ENCODE peak calls at places on chromosomes 2 and 18, in four cellular contexts. O, G, X and P are unnamed samples.

GRCh38 chr2:228367356-228367755 is 185.9 kb upstream of the SPHKAP start:
- DNase-seq in O (no peak), G (no peak), X (no peak), P (no peak)

GRCh38 chr2:187429989-187430388 is 18.1 kb downstream of the CALCRL start:
- DNase-seq in O (no peak), G (no peak), X (no peak), P (no peak)

GRCh38 chr2:206212673-206213513 is 53.2 kb downstream of the EEF1B2 start:
- DNase-seq in O (no peak), G (no peak), X (no peak), P (no peak)

GRCh38 chr2:200483729-200484198 is 26.1 kb downstream of the KCTD18 start:
- DNase-seq in O (peak; percentile 77), G (no peak), X (peak; percentile 71), P (no peak)

GRCh38 chr18:25825066-25825465 is 265.3 kb downstream of the SS18 start:
- DNase-seq in O (no peak), G (no peak), X (no peak), P (no peak)

GRCh38 chr2:127410871-127411396 is 7.3 kb upstream of the PROC start:
- DNase-seq in O (no peak), G (no peak), X (peak; percentile 28), P (no peak)

GRCh38 chr2:43743706-43744105 is 30.1 kb upstream of the DYNC2LI1 start:
- DNase-seq in O (no peak), G (no peak), X (no peak), P (no peak)

GRCh38 chr18:75227535-75227934 is 16.9 kb downstream of the TSHZ1 start:
- DNase-seq in O (no peak), G (no peak), X (no peak), P (no peak)

GRCh38 chr2:218168016-218168415 is 1.3 kb upstream of the CXCR1 start:
- DNase-seq in O (no peak), G (no peak), X (no peak), P (no peak)

GRCh38 chr2:120539937-120540718 is 194.2 kb downstream of the INHBB start:
- DNase-seq in O (peak; percentile 21), G (no peak), X (no peak), P (peak; percentile 77)

GRCh38 chr2:172249336-172249735 is 146.6 kb upstream of the DLX2 start:
- DNase-seq in O (no peak), G (no peak), X (no peak), P (no peak)

GRCh38 chr2:223386984-223387383 is 215.2 kb downstream of the SCG2 start:
- DNase-seq in O (no peak), G (no peak), X (no peak), P (no peak)

GRCh38 chr2:77102927-77103326 is 419.2 kb downstream of the LRRTM4 start:
- DNase-seq in O (no peak), G (no peak), X (no peak), P (no peak)

GRCh38 chr2:212695426-212695825 is 156.8 kb upstream of the ERBB4 start:
- DNase-seq in O (no peak), G (no peak), X (no peak), P (no peak)

GRCh38 chr2:224646242-224646846 is 61.2 kb upstream of the CUL3 start:
- DNase-seq in O (no peak), G (no peak), X (no peak), P (no peak)

GRCh38 chr18:25798026-25798537 is 292.3 kb downstream of the SS18 start:
- DNase-seq in O (no peak), G (no peak), X (no peak), P (no peak)

GRCh38 chr2:141020346-141020745 is 1110.5 kb downstream of the LRP1B start:
- DNase-seq in O (no peak), G (no peak), X (no peak), P (no peak)

GRCh38 chr2:46802665-46803550 is 112.7 kb downstream of the MCFD2 start:
- DNase-seq in O (no peak), G (peak; percentile 22), X (peak; percentile 2), P (no peak)

GRCh38 chr2:46804794-46805193 is 110.8 kb downstream of the MCFD2 start:
- DNase-seq in O (no peak), G (peak; percentile 40), X (peak; percentile 1), P (peak; percentile 61)

GRCh38 chr2:46803911-46804670 is 111.5 kb downstream of the MCFD2 start:
- DNase-seq in O (no peak), G (peak; percentile 67), X (peak; percentile 0), P (peak; percentile 47)

GRCh38 chr2:46801731-46802664 is 113.6 kb downstream of the MCFD2 start:
- DNase-seq in O (no peak), G (no peak), X (no peak), P (no peak)

GRCh38 chr2:46803551-46803885 is 112.1 kb downstream of the MCFD2 start:
- DNase-seq in O (no peak), G (peak; percentile 55), X (peak; percentile 1), P (peak; percentile 60)
- TF ChIP-seq POLR2A in O (no peak), G (no peak), X (no peak), P (no peak)

DNA sequence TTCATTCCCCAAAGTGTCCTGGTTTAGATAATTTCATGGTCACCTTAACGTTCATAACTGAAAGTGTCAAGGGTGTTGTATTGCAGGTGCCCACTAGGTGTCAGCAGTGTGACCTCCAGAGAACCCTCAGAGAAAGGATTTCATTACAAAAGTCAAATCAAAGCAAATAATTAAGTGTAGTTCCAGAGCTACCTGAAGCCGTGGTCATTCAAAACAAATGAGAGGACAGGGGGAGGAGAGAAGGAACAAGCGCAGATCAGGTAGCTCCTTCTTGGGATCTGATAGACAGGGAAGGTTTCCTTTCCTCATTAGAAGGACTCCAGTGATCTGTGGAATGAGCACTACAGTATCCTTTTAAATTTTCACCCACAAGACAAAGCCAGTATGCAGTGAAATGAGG is at the start of gene SLC9A4:
- DNase-seq in O (peak; percentile 65), G (no peak), X (peak; percentile 44), P (no peak)
- TF ChIP-seq CTCF in O (peak; percentile 83), G (peak; percentile 70), X (peak; percentile 41), P (peak; percentile 85)

DNA sequence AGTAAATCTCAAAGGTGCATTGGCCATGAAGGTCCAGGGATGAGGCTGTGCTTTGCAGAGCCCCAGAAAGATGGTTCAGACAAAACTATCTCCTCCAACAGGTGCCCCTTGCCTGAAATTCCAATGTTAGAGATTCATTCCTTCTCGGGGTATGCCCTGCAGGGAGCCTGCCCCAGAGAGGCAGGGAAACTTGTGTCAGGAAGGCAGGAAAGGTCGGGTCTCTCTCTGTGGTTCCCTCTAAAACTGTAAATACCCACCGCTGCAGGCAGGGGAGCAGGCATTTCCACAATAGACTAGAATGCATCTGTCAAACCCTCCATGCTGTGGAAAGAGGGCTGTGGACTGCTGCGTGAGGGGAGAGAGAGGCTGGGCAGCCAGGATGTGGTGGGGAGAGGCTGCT is 207.8 kb upstream of the SMAD2 start:
- DNase-seq in O (no peak), G (no peak), X (no peak), P (no peak)
- H3K27me3 ChIP-seq in O (peaks cover 19% of the 10 kb centered on the region), G (no peaks in the 10 kb centered on the region), X (no peaks in the 10 kb centered on the region), P (peaks cover 36% of the 10 kb centered on the region)

GRCh38 chr2:207529330-207530159 is at the start of gene CREB1:
- DNase-seq in O (peak; percentile 99), G (peak; percentile 99), X (peak; percentile 98), P (peak; percentile 99)
- TF ChIP-seq POLR2A in O (peak; percentile 99), G (peak; percentile 89), X (peak; percentile 90), P (peak; percentile 95)

GRCh38 chr2:176821350-176821749 is 391.2 kb upstream of the HNRNPA3 start:
- DNase-seq in O (no peak), G (no peak), X (no peak), P (no peak)
- TF ChIP-seq CTCF in O (no peak), G (no peak), X (no peak), P (no peak)

GRCh38 chr2:222306393-222307137 is 7.8 kb upstream of the PAX3 start:
- DNase-seq in O (no peak), G (no peak), X (no peak), P (no peak)
- H3K27me3 ChIP-seq in O (peaks cover 100% of the 10 kb centered on the region), G (peaks cover 35% of the 10 kb centered on the region), X (peaks cover 72% of the 10 kb centered on the region), P (peaks cover 100% of the 10 kb centered on the region)

GRCh38 chr18:23452728-23453656 is at the start of gene RIOK3:
- DNase-seq in O (peak; percentile 99), G (peak; percentile 100), X (peak; percentile 97), P (peak; percentile 98)
- TF ChIP-seq POLR2A in O (peak; percentile 99), G (peak; percentile 84), X (peak; percentile 97), P (peak; percentile 93)

DNA sequence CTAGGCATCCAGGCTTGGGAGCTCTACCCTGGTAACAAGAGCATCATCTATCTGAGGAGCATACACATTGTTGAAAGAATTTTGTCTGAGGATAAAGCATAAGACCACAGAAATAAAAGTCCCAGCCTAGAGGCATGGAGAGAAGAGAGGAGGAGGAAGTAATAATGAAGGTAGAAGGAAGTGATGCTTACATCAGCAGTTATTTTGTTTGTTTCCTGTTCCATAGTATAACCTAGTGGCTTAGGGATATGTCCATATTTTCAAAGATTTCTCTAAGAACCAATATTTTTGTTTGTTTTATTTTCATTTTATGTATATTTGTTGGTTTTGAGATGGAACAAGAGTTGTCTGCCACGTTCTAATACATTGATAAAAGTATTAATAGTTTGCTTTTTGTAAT is 407.4 kb upstream of the SETBP1 start:
- DNase-seq in O (no peak), G (no peak), X (no peak), P (no peak)
- TF ChIP-seq CTCF in O (no peak), G (no peak), X (no peak), P (no peak)

DNA sequence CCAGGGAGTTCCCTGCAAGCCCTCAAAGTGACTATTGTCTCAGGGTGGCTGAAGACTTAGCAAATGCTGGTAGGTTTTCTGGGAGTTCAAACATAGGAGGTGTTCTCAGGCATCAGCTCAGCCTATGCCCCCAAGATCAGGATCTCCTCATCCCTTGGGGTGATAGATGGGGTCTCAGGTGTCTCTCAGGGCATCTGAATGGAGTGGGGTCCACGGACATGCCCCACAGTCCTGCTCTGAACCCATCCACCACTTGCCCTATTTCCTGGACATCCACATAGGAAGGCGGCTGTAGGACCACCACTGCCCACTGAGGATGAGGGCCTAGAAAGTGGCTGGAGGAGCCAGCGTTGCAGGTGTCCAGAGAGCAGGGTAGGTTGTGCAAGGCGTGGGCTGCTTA is 287.0 kb upstream of the CXCR4 start:
- DNase-seq in O (no peak), G (peak; percentile 31), X (no peak), P (no peak)
- H3K27me3 ChIP-seq in O (no peaks in the 10 kb centered on the region), G (no peaks in the 10 kb centered on the region), X (peaks cover 3% of the 10 kb centered on the region), P (no peaks in the 10 kb centered on the region)